ENCODE peak calls at places on chromosomes 1 and 21, in four cellular contexts. One of them, this sample, is unnamed.
A peak's percentile ranks its signal among the peaks of the same experiment; 100 is the strongest.

GRCh38 chr1:231724876-231725647 is 98.5 kb downstream of the DISC1 start:
- DNase-seq in hepatic stellate cell: peak; percentile 19
- DNase-seq in aorta: no peak
- DNase-seq in AG09309: peak; percentile 13
- DNase-seq in this sample: peak; percentile 71

GRCh38 chr1:173341307-173341706 is 134.2 kb upstream of the TNFSF4 start:
- DNase-seq in hepatic stellate cell: peak; percentile 12
- DNase-seq in aorta: no peak
- DNase-seq in AG09309: peak; percentile 40
- DNase-seq in this sample: no peak

GRCh38 chr1:61403863-61404615 is 320.9 kb downstream of the TM2D1 start:
- DNase-seq in hepatic stellate cell: no peak
- DNase-seq in aorta: no peak
- DNase-seq in AG09309: no peak
- DNase-seq in this sample: no peak

GRCh38 chr1:76494807-76495206 is 372.5 kb upstream of the ST6GALNAC5 start:
- DNase-seq in hepatic stellate cell: no peak
- DNase-seq in aorta: no peak
- DNase-seq in AG09309: no peak
- DNase-seq in this sample: no peak

GRCh38 chr1:48469616-48470500 is 2.1 kb downstream of the SPATA6 start:
- DNase-seq in hepatic stellate cell: peak; percentile 31
- DNase-seq in aorta: no peak
- DNase-seq in AG09309: peak; percentile 42
- DNase-seq in this sample: no peak

GRCh38 chr1:92317836-92318493 is 19.1 kb downstream of the RPAP2 start:
- DNase-seq in hepatic stellate cell: no peak
- DNase-seq in aorta: no peak
- DNase-seq in AG09309: no peak
- DNase-seq in this sample: no peak

GRCh38 chr1:228003461-228004330 is 3.1 kb upstream of the WNT3A start:
- DNase-seq in hepatic stellate cell: no peak
- DNase-seq in aorta: peak; percentile 54
- DNase-seq in AG09309: no peak
- DNase-seq in this sample: peak; percentile 14

GRCh38 chr1:90707363-90707710 is 9.8 kb downstream of the BARHL2 start:
- DNase-seq in hepatic stellate cell: no peak
- DNase-seq in aorta: peak; percentile 83
- DNase-seq in AG09309: no peak
- DNase-seq in this sample: peak; percentile 86

GRCh38 chr1:170377011-170377410 is 155.0 kb upstream of the GORAB start:
- DNase-seq in hepatic stellate cell: no peak
- DNase-seq in aorta: no peak
- DNase-seq in AG09309: no peak
- DNase-seq in this sample: no peak

GRCh38 chr1:159866905-159867304 is 4.4 kb upstream of the VSIG8 start:
- DNase-seq in hepatic stellate cell: no peak
- DNase-seq in aorta: no peak
- DNase-seq in AG09309: no peak
- DNase-seq in this sample: no peak

GRCh38 chr1:234608026-234608719 is 1.8 kb downstream of the IRF2BP2 start:
- DNase-seq in hepatic stellate cell: peak; percentile 88
- DNase-seq in aorta: peak; percentile 86
- DNase-seq in AG09309: no peak
- DNase-seq in this sample: peak; percentile 66

GRCh38 chr21:37208741-37209225 is 58.4 kb downstream of the VPS26C start:
- DNase-seq in hepatic stellate cell: no peak
- DNase-seq in aorta: no peak
- DNase-seq in AG09309: no peak
- DNase-seq in this sample: no peak

GRCh38 chr1:42210421-42211133 is 46.0 kb upstream of the GUCA2A start:
- DNase-seq in hepatic stellate cell: no peak
- DNase-seq in aorta: no peak
- DNase-seq in AG09309: no peak
- DNase-seq in this sample: no peak

GRCh38 chr1:68151690-68152089 is 80.6 kb downstream of the WLS start:
- DNase-seq in hepatic stellate cell: no peak
- DNase-seq in aorta: no peak
- DNase-seq in AG09309: no peak
- DNase-seq in this sample: peak; percentile 21

GRCh38 chr1:85328713-85329376 is 52.4 kb upstream of the BCL10 start:
- DNase-seq in hepatic stellate cell: peak; percentile 76
- DNase-seq in aorta: no peak
- DNase-seq in AG09309: peak; percentile 94
- DNase-seq in this sample: peak; percentile 29

GRCh38 chr1:109425902-109426277 is 358 bp downstream of the PSMA5 start:
- DNase-seq in hepatic stellate cell: peak; percentile 43
- DNase-seq in aorta: no peak
- DNase-seq in AG09309: no peak
- DNase-seq in this sample: no peak

GRCh38 chr21:45640888-45641479 is 2.5 kb upstream of the PCBP3 start:
- DNase-seq in hepatic stellate cell: peak; percentile 80
- DNase-seq in aorta: no peak
- DNase-seq in AG09309: no peak
- DNase-seq in this sample: peak; percentile 92

GRCh38 chr1:237857455-237857854 is 33.3 kb downstream of the ZP4 start:
- DNase-seq in hepatic stellate cell: no peak
- DNase-seq in aorta: no peak
- DNase-seq in AG09309: no peak
- DNase-seq in this sample: no peak

GRCh38 chr1:114725230-114725629 is 8.7 kb upstream of the NRAS start:
- DNase-seq in hepatic stellate cell: no peak
- DNase-seq in aorta: no peak
- DNase-seq in AG09309: no peak
- DNase-seq in this sample: no peak

GRCh38 chr1:172823534-172823933 is 164.6 kb downstream of the FASLG start:
- DNase-seq in hepatic stellate cell: peak; percentile 63
- DNase-seq in aorta: no peak
- DNase-seq in AG09309: no peak
- DNase-seq in this sample: no peak

GRCh38 chr1:12422488-12422887 is 192.7 kb downstream of the VPS13D start:
- DNase-seq in hepatic stellate cell: no peak
- DNase-seq in aorta: no peak
- DNase-seq in AG09309: no peak
- DNase-seq in this sample: no peak

GRCh38 chr21:16196521-16197208 is 466.9 kb downstream of the USP25 start:
- DNase-seq in hepatic stellate cell: no peak
- DNase-seq in aorta: no peak
- DNase-seq in AG09309: no peak
- DNase-seq in this sample: no peak

GRCh38 chr1:6534248-6534647 is 20.1 kb downstream of the NOL9 start:
- DNase-seq in hepatic stellate cell: no peak
- DNase-seq in aorta: peak; percentile 24
- DNase-seq in AG09309: no peak
- DNase-seq in this sample: no peak

GRCh38 chr1:117650840-117651568 is 45.2 kb downstream of the TENT5C start:
- DNase-seq in hepatic stellate cell: no peak
- DNase-seq in aorta: no peak
- DNase-seq in AG09309: no peak
- DNase-seq in this sample: no peak

GRCh38 chr1:177092001-177092400 is 72.5 kb downstream of the ASTN1 start:
- DNase-seq in hepatic stellate cell: no peak
- DNase-seq in aorta: no peak
- DNase-seq in AG09309: no peak
- DNase-seq in this sample: no peak